ENCODE peak calls at places on chromosomes 1 and 21, in ten cellular contexts. I, Y, K, T, C, B, A, M, J and L are unnamed samples.

GRCh38 chr1:61089338-61089737 is 7.0 kb downstream of the NFIA start:
- DNase-seq in I (no peak), Y (no peak), K (no peak), T (no peak), C (peak; percentile 22), B (peak; percentile 60), A (no peak), M (no peak), J (no peak), L (no peak)

GRCh38 chr1:202835548-202836072 is 24.9 kb downstream of the PCAT6 start:
- DNase-seq in I (no peak), Y (no peak), K (no peak), T (no peak), C (no peak), B (no peak), A (no peak), M (no peak), J (no peak), L (no peak)

GRCh38 chr1:163820748-163821147 is 499.0 kb downstream of the NUF2 start:
- DNase-seq in I (no peak), Y (no peak), K (no peak), T (no peak), C (peak; percentile 22), B (peak; percentile 22), A (no peak), M (no peak), J (no peak), L (peak; percentile 24)

GRCh38 chr1:223214272-223214807 is 71.3 kb upstream of the TLR5 start:
- DNase-seq in I (no peak), Y (no peak), K (no peak), T (no peak), C (no peak), B (no peak), A (no peak), M (no peak), J (no peak), L (no peak)

GRCh38 chr21:17492415-17493168 is 20.3 kb upstream of the CXADR start:
- DNase-seq in I (no peak), Y (peak; percentile 83), K (no peak), T (no peak), C (peak; percentile 2), B (peak; percentile 6), A (no peak), M (no peak), J (no peak), L (no peak)

GRCh38 chr21:38820471-38821239 is 14.9 kb downstream of the ETS2 start:
- DNase-seq in I (no peak), Y (no peak), K (no peak), T (no peak), C (no peak), B (no peak), A (no peak), M (no peak), J (no peak), L (no peak)

GRCh38 chr1:246067432-246068021 is 439.6 kb downstream of the SMYD3 start:
- DNase-seq in I (no peak), Y (peak; percentile 32), K (no peak), T (no peak), C (no peak), B (peak; percentile 70), A (no peak), M (no peak), J (no peak), L (peak; percentile 56)

GRCh38 chr1:93499533-93499932 is 51.6 kb downstream of the FNBP1L start:
- DNase-seq in I (no peak), Y (no peak), K (no peak), T (no peak), C (no peak), B (no peak), A (no peak), M (no peak), J (no peak), L (no peak)

GRCh38 chr21:38440746-38441145 is 57.5 kb downstream of the ERG start:
- DNase-seq in I (peak; percentile 25), Y (peak; percentile 95), K (no peak), T (no peak), C (peak; percentile 92), B (peak; percentile 93), A (no peak), M (no peak), J (no peak), L (peak; percentile 95)

GRCh38 chr1:22142315-22143064 is 407 bp downstream of the WNT4 start:
- DNase-seq in I (peak; percentile 25), Y (no peak), K (no peak), T (no peak), C (peak; percentile 29), B (no peak), A (peak; percentile 40), M (no peak), J (no peak), L (no peak)

GRCh38 chr21:37074546-37074945 is 1.5 kb downstream of the TTC3 start:
- DNase-seq in I (no peak), Y (no peak), K (no peak), T (no peak), C (no peak), B (no peak), A (no peak), M (no peak), J (no peak), L (no peak)

GRCh38 chr1:26317612-26318337 is at the start of gene CD52:
- DNase-seq in I (no peak), Y (no peak), K (no peak), T (no peak), C (no peak), B (no peak), A (no peak), M (peak; percentile 47), J (no peak), L (no peak)

GRCh38 chr1:5756434-5757176 is 235.6 kb downstream of the NPHP4 start:
- DNase-seq in I (no peak), Y (no peak), K (no peak), T (no peak), C (no peak), B (no peak), A (no peak), M (no peak), J (no peak), L (no peak)

GRCh38 chr1:27760411-27760810 is 12.6 kb upstream of the STX12 start:
- DNase-seq in I (no peak), Y (no peak), K (no peak), T (no peak), C (peak; percentile 73), B (peak; percentile 54), A (no peak), M (no peak), J (no peak), L (peak; percentile 51)

GRCh38 chr1:6779089-6779805 is 6.0 kb upstream of the CAMTA1 start:
- DNase-seq in I (no peak), Y (no peak), K (no peak), T (no peak), C (no peak), B (no peak), A (no peak), M (no peak), J (no peak), L (no peak)

GRCh38 chr1:206714331-206715058 is 29.8 kb downstream of the MAPKAPK2 start:
- DNase-seq in I (no peak), Y (peak; percentile 45), K (no peak), T (no peak), C (no peak), B (no peak), A (no peak), M (no peak), J (no peak), L (no peak)

DNA sequence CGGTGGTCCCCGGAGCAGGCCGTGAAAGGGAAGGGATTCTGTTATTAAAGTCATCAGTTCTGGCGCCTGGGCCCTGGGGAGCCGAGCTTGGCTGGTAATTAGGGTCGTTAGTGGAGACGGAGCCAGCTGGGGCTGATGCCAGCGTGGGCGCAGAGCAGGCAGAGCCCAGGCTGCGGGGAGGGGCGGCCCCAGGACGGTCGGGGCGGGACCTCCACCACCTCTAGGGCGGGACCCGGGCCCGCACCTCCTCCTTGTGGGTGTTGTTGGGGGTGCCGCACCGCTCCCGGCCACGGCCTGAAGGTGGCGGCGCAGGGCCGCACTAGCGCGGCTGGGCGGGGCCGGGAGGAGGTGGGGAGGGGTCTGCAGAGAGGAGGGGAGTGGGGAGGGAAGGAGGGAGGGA is 470.6 kb downstream of the PTPRU start:
- DNase-seq in I (peak; percentile 32), Y (peak; percentile 41), K (no peak), T (no peak), C (peak; percentile 72), B (peak; percentile 73), A (no peak), M (no peak), J (peak; percentile 26), L (peak; percentile 64)
- TF ChIP-seq CTCF in I (peak; percentile 26), Y (no peak), K (peak; percentile 21), T (no peak), C (peak; percentile 42), B (peak; percentile 66), A (no peak), M (no peak), J (no peak), L (peak; percentile 38)

GRCh38 chr1:242886137-242886536 is 361.6 kb upstream of the PLD5 start:
- DNase-seq in I (no peak), Y (no peak), K (no peak), T (no peak), C (no peak), B (no peak), A (no peak), M (no peak), J (no peak), L (no peak)

DNA sequence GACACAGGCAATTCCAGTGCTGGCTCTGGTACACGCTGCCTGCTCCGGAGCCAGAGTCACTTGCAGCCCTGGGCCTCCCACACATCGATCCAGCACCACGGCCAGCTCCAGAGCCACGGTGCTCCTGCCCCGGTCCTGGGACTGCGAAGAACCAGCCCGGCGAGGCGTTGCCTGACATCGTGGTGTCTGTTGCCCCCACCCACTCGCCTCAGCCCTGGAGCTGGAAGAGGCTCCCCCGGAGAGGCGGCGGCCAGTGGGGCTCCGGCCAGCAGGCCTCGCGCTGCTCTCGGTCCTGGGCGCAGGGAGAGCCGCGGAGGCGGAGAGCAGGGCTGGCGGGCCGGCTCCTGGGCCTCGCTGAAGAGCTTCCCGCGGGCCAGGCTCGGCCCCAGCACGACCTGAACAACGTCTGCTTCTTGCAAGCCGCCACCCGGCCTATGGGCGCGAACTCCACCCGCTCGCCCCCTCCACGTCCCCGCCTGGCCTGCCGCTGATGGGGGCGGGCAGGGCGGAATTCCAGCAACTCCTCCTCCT is 364.8 kb downstream of the CEP170 start:
- DNase-seq in I (no peak), Y (no peak), K (peak; percentile 44), T (no peak), C (no peak), B (no peak), A (no peak), M (no peak), J (peak; percentile 65), L (no peak)
- H3K4me3 ChIP-seq in I (no peak overlapping the region), Y (no peak overlapping the region), K (no peak overlapping the region), T (no peak overlapping the region), C (no peak overlapping the region), B (no peak overlapping the region), A (no peak overlapping the region), M (no peak overlapping the region), J (peak overlapping the region; percentile 20), L (no peak overlapping the region)

GRCh38 chr1:54107131-54107530 is 45.7 kb downstream of the CDCP2 start:
- DNase-seq in I (no peak), Y (no peak), K (no peak), T (no peak), C (peak; percentile 25), B (peak; percentile 28), A (no peak), M (no peak), J (no peak), L (peak; percentile 33)
- TF ChIP-seq CTCF in I (no peak), Y (peak; percentile 16), K (peak; percentile 14), T (no peak), C (peak; percentile 29), B (peak; percentile 36), A (no peak), M (no peak), J (no peak), L (peak; percentile 34)

GRCh38 chr1:167500283-167500860 is 18.0 kb downstream of the CD247 start:
- DNase-seq in I (no peak), Y (no peak), K (no peak), T (no peak), C (no peak), B (no peak), A (no peak), M (no peak), J (no peak), L (no peak)
- H3K4me3 ChIP-seq in I (no peak overlapping the region), Y (no peak overlapping the region), K (no peak overlapping the region), T (no peak overlapping the region), C (no peak overlapping the region), B (no peak overlapping the region), A (no peak overlapping the region), M (no peak overlapping the region), J (no peak overlapping the region), L (no peak overlapping the region)